ENCODE peak calls at places on chromosome 6, in four cellular contexts. D is SJSA1, C is prostate gland, B is mesendoderm. S is an unnamed sample.

GRCh38 chr6:156778615-156779205 is 1.5 kb downstream of the ARID1B start:
- DNase-seq in D (peak), C (peak), B (peak), S (peak)

GRCh38 chr6:4128748-4129147 is 6.6 kb downstream of the ECI2 start:
- DNase-seq in D (no peak), C (no peak), B (no peak), S (no peak)

GRCh38 chr6:138410972-138411667 is 7.1 kb downstream of the HEBP2 start:
- DNase-seq in D (peak), C (no peak), B (no peak), S (no peak)

GRCh38 chr6:12137480-12137879 is 125.4 kb downstream of the HIVEP1 start:
- DNase-seq in D (peak), C (peak), B (no peak), S (no peak)

GRCh38 chr6:134295953-134296553 is 21.9 kb downstream of the SGK1 start:
- DNase-seq in D (peak), C (no peak), B (peak), S (peak)

GRCh38 chr6:5302220-5302946 is 41.1 kb downstream of the FARS2 start:
- DNase-seq in D (no peak), C (no peak), B (no peak), S (no peak)

GRCh38 chr6:90668141-90668540 is 81.3 kb upstream of the MAP3K7 start:
- DNase-seq in D (no peak), C (no peak), B (no peak), S (no peak)

GRCh38 chr6:26240981-26241770 is 123.8 kb upstream of the BTN3A2 start:
- DNase-seq in D (no peak), C (no peak), B (peak), S (no peak)

GRCh38 chr6:49634811-49635159 is 1.9 kb downstream of the RHAG start:
- DNase-seq in D (no peak), C (no peak), B (no peak), S (no peak)

GRCh38 chr6:44269168-44269920 is 906 bp upstream of the TMEM151B start:
- DNase-seq in D (no peak), C (no peak), B (no peak), S (no peak)

GRCh38 chr6:44270526-44271405 is 516 bp downstream of the TMEM151B start:
- DNase-seq in D (no peak), C (no peak), B (peak), S (peak)

GRCh38 chr6:44268095-44268628 is 2.1 kb upstream of the TMEM151B start:
- DNase-seq in D (peak), C (peak), B (peak), S (peak)

GRCh38 chr6:44271406-44271723 is 1.1 kb downstream of the TMEM151B start:
- DNase-seq in D (no peak), C (no peak), B (no peak), S (no peak)

DNA sequence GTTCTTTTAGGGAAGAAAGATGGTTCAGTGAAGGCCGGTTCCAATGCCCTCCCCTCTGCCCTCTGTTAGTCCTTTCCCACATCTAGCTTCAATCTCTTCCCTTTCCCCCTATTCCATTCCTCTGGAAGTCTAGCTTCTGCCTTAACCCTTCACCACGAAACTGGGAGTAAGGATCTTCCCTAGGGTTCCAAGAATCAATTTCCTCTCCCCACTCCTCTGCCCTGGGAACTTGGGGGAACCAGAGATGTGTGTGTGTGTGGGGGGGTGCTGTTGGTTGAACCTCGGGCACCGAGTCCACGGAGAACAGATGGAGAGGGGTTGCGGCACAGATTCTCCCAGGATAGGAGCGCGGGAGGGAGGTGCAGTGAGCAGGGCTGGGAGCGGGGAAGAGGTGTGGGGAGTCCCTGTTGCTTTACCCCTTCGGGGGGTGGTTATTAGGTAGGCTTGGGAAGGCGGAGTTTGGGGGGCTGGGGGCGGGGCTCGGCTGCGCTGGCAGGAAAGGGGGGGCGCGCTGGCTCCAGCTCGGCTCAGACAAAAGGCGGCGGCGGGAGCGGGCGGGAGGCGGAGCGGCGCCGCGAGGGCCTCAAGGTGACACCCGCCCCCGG is at the start of gene TMEM151B:
- DNase-seq in D (no peak), C (no peak), B (no peak), S (no peak)
- H3K4me3 ChIP-seq in D (no peak), C (peak), B (no peak), S (peak)

DNA sequence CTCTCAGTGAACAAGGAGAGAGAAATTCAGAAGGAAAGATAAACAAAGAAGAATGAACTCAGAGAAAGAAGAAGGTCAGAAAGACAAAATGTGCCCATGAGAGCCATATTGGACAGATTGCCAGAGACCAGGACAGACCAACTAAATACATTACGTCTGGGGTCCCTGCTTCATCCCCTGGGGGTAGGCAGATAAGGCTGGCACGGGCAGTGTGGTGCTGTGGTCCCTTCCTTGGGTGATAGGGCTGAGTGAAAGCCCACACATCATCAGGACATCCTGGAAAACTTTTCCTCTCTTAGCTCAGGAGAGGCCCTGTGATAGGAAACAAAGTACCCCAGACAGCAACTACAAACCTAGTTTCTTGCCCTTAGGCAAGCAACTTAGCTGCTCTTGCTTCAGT is 13.2 kb upstream of the ARMC12 start:
- DNase-seq in D (no peak), C (no peak), B (no peak), S (no peak)
- H3K27ac ChIP-seq in D (no peak), C (peak), B (no peak), S (no peak)

GRCh38 chr6:33201935-33202334 is 1.3 kb downstream of the SLC39A7 start:
- DNase-seq in D (no peak), C (no peak), B (no peak), S (no peak)
- H3K4me3 ChIP-seq in D (peak), C (peak), B (peak), S (peak)

GRCh38 chr6:1612902-1613301 is 3.2 kb downstream of the FOXC1 start:
- DNase-seq in D (peak), C (no peak), B (no peak), S (no peak)

GRCh38 chr6:1612386-1612893 is 2.7 kb downstream of the FOXC1 start:
- DNase-seq in D (no peak), C (no peak), B (no peak), S (no peak)

GRCh38 chr6:1614767-1615650 is 5.3 kb downstream of the FOXC1 start:
- DNase-seq in D (peak), C (no peak), B (peak), S (no peak)

GRCh38 chr6:1614448-1614766 is 4.7 kb downstream of the FOXC1 start:
- DNase-seq in D (no peak), C (no peak), B (peak), S (no peak)

GRCh38 chr6:1613631-1614447 is 4.1 kb downstream of the FOXC1 start:
- DNase-seq in D (peak), C (no peak), B (peak), S (no peak)
- H3K27ac ChIP-seq in D (peak), C (peak), B (no peak), S (no peak)

DNA sequence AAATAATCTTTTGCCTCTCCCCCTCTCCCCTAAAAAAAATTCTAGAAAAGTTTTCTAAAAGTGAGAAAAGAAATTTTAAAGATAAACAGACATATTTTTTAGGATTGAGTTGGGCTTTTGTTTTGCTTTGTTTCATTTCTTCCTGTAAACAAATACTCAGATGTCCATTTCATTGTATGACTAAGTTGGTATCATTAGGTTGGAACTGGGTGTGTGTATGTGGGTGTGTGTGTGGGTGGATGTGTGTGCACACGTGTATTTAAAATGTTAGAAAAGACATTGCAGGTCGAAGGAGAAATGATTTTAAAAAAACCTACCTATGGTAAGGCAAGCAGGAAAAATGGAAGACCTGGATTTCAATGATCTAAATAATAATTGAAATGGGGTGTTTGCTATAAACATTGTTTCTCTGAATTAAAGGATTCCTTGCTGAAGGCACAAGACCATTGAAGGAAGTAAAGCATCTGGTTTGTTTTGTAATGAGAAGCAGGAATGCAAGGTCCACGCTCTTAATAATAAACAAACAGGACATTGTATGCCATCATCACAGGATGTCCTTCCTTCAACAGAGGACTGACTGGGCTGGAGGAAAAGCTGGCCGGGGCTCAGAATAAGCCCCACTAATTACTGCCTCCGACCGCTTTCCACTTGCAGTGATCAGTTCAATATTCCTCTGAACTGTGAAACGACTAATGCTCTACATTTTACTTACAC is 1.0 kb upstream of the PRDM1 start:
- DNase-seq in D (peak), C (no peak), B (peak), S (no peak)
- H3K4me3 ChIP-seq in D (peak), C (peak), B (no peak), S (no peak)

DNA sequence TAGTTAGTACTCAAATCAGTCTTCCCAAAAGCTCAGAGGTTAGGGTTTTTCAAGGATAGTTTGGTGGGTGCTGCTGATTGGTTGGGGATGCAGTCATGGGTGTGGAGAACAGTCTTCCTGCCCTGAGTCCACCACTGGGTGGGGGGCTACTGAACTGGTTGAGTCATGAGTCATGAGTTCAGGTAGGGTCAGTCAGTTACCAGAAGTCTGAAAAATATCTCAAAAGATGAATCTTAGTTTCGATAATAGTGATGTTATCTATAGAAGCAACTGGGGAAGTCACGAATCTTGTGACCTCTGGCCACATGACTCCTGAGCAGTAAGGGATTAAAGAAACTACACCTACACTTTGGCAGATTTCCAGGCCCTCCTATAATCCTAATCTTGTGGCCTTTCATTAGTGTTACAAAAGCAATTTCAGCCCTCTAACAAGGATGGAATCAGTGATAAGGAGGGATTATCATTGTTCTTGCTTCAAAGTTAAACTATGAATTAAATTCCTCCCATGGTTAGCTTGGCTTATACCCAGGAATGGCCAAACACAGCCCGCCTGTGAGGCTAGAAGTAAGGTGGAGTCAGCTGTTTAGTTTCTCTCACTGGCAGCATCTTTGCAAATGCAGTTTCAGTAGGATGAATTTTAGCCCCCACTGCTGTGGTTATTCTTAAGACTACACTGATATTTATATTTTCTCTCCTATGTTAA is 33.3 kb upstream of the NKAIN2 start:
- DNase-seq in D (no peak), C (no peak), B (peak), S (no peak)
- H3K27ac ChIP-seq in D (no peak), C (no peak), B (no peak), S (no peak)

GRCh38 chr6:48113130-48113529 is 2.1 kb upstream of the PTCHD4 start:
- DNase-seq in D (no peak), C (no peak), B (peak), S (no peak)

GRCh38 chr6:48111143-48111506 is at the start of gene PTCHD4:
- DNase-seq in D (no peak), C (peak), B (peak), S (peak)

GRCh38 chr6:48109902-48110301 is 1.1 kb downstream of the PTCHD4 start:
- DNase-seq in D (peak), C (peak), B (no peak), S (no peak)

GRCh38 chr6:48110436-48111142 is 408 bp downstream of the PTCHD4 start:
- DNase-seq in D (peak), C (no peak), B (no peak), S (no peak)

DNA sequence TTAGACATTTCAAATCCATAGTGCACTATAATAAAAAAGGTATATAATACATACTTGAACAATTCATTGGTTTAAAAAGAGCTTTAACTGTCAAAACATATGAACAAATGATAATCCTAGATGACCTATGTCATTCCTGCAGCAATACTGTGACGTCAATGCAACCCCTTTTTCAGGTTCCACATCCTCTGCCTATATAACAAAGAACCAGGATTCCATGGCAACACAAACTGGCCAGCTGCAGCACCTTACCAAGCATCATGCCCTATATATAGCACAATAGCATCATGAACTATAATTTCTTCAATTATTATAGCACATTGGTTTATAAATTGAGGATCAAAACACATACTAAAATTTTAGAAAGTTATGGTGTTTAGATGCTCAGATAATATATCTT is 578 bp upstream of the PTCHD4 start:
- DNase-seq in D (no peak), C (no peak), B (peak), S (no peak)
- H3K4me3 ChIP-seq in D (no peak), C (no peak), B (no peak), S (no peak)

GRCh38 chr6:159020011-159020410 is 20.0 kb upstream of the RSPH3 start:
- DNase-seq in D (no peak), C (no peak), B (no peak), S (no peak)

GRCh38 chr6:159013229-159013628 is 13.2 kb upstream of the RSPH3 start:
- DNase-seq in D (no peak), C (no peak), B (no peak), S (no peak)

GRCh38 chr6:159012201-159012600 is 12.2 kb upstream of the RSPH3 start:
- DNase-seq in D (peak), C (no peak), B (peak), S (no peak)

GRCh38 chr6:159014406-159014805 is 14.4 kb upstream of the RSPH3 start:
- DNase-seq in D (no peak), C (no peak), B (no peak), S (no peak)

DNA sequence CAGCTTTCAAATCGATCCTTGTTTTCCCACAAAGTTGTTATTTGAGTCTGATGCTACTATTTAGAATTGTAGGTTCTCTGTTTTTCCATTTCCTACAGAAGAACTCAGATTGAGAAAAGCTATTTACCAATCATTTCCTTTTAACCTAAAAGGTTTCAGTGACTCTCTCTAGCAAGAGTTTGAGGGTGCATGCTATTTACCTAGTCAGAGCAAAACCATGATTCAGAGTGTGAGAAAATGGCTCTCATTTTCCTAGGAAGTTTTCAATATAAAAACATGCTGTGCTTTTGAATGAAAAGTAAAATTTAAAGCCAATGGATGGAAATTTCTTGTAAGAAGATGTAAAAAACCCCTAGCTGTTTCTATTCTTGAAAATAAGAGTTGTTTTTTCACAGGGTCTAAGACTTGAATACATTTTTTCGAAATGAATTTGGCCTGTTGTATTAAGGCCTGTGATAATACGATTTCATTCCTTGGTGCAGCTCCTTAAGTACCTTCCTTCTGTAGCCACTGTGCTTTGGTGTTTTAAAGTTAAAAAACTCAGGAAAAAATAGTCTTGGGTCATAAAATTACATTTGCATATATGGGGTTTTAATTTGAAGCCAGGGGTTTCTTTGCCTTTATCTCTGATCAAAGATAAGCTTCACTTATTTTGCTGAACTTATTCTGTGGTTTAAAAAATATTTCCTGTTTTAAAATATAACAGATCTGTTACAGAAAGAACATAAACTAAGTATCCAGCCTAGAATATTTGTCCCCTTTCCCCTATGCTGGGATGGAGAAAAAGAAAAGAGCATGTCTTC is 18.0 kb upstream of the RSPH3 start:
- DNase-seq in D (no peak), C (no peak), B (no peak), S (no peak)
- H3K27ac ChIP-seq in D (no peak), C (no peak), B (no peak), S (no peak)

GRCh38 chr6:148343383-148343782 is 745 bp downstream of the SASH1 start:
- DNase-seq in D (peak), C (no peak), B (peak), S (no peak)

GRCh38 chr6:148342146-148343027 is at the start of gene SASH1:
- DNase-seq in D (peak), C (peak), B (peak), S (peak)

GRCh38 chr6:148343028-148343374 is 363 bp downstream of the SASH1 start:
- DNase-seq in D (peak), C (peak), B (peak), S (no peak)

GRCh38 chr6:148339766-148340165 is 2.9 kb upstream of the SASH1 start:
- DNase-seq in D (no peak), C (no peak), B (no peak), S (no peak)

DNA sequence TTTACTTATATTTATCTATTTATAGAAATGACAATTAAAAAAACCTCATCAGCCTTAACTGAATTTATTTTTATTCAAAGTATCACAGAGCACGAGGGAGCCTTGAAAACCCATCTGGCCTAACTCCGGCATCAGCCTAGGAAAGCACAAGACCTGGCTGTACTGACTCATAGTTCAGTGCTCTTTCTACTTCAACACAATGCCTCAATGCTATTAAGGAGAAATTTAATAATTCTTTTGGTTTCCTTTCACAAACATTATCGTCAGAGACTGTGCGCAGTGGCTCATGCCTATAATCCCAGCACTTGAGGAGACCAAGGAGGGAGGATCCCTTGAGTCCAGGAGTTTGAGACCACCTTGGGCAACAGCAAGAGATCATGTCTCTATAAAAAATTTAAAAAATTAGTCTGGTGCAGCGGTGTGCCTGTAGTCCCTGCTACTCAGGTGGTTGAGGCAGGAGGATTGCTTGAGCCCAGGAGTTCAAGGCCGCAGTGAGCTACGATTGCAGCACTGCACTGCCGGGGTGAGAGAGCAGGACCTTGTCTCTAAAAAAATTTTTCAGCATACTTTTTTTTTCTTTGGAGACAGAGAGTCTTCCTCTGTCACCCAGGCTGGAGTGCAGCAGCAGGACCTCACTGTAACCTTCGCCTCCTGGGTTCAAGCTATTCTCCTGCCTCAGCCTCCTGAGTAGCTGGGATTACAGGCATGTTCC is 1.9 kb upstream of the SASH1 start:
- DNase-seq in D (no peak), C (no peak), B (no peak), S (no peak)
- H3K4me3 ChIP-seq in D (no peak), C (no peak), B (no peak), S (no peak)